ENCODE peak calls at places on chromosomes 3 and 15, in nine cellular contexts. N is left ventricle myocardium inferior, L is HFFc6, R is lower lobe of right lung, U is neural crest cell, E is OCI-LY7, H is colonic mucosa, W is MM.1S, O is RWPE1. C is an unnamed sample.

GRCh38 chr3:107676469-107677309 is 153.9 kb downstream of the BBX start:
- DNase-seq in W (peak; percentile 58), U (no peak), R (no peak), E (peak; percentile 63), H (no peak), O (peak; percentile 20), N (no peak), L (peak; percentile 54), C (no peak)

GRCh38 chr3:63934484-63934883 is 22.3 kb upstream of the SCAANT1 start:
- DNase-seq in W (no peak), L (no peak), H (no peak), O (no peak), E (no peak), R (no peak), U (no peak), N (no peak), C (no peak)

GRCh38 chr3:178736300-178736699 is 200.1 kb downstream of the KCNMB2 start:
- DNase-seq in H (no peak), E (no peak), W (no peak), U (no peak), N (peak; percentile 16), R (no peak), L (no peak), O (peak; percentile 14), C (no peak)

GRCh38 chr3:194407423-194407822 is 8.4 kb upstream of the GP5 start:
- DNase-seq in U (no peak), H (no peak), O (no peak), E (no peak), R (no peak), W (no peak), L (peak; percentile 9), N (no peak), C (no peak)

GRCh38 chr15:40258544-40258943 is 19.7 kb downstream of the PAK6 start:
- DNase-seq in E (no peak), N (no peak), L (no peak), O (no peak), R (no peak), W (no peak), U (no peak), H (no peak), C (no peak)

GRCh38 chr3:139764936-139765335 is 87.2 kb upstream of the NMNAT3 start:
- DNase-seq in U (no peak), O (no peak), H (no peak), N (no peak), L (peak; percentile 7), R (no peak), E (no peak), W (no peak), C (no peak)

GRCh38 chr3:124881976-124882697 is 5.0 kb downstream of the ITGB5 start:
- DNase-seq in N (no peak), H (no peak), E (no peak), R (no peak), O (no peak), L (peak; percentile 42), W (no peak), U (no peak), C (no peak)

GRCh38 chr15:62307551-62307950 is 142.5 kb upstream of the C2CD4B start:
- DNase-seq in H (no peak), N (no peak), O (peak; percentile 79), E (no peak), W (no peak), L (peak; percentile 78), R (no peak), U (no peak), C (no peak)

GRCh38 chr15:42737529-42738328 is 801 bp upstream of the CDAN1 start:
- DNase-seq in W (peak; percentile 30), H (peak; percentile 64), U (no peak), N (no peak), E (no peak), R (no peak), L (no peak), O (no peak), C (no peak)

GRCh38 chr15:35540031-35540430 is 5.9 kb downstream of the DPH6 start:
- DNase-seq in H (no peak), L (no peak), N (no peak), R (no peak), O (no peak), U (no peak), W (no peak), E (no peak), C (no peak)

GRCh38 chr3:33883538-33884203 is 85.2 kb downstream of the PDCD6IP start:
- DNase-seq in H (peak; percentile 30), E (peak; percentile 61), L (peak; percentile 41), W (peak; percentile 55), U (peak; percentile 50), O (no peak), R (no peak), N (no peak), C (peak; percentile 45)

DNA sequence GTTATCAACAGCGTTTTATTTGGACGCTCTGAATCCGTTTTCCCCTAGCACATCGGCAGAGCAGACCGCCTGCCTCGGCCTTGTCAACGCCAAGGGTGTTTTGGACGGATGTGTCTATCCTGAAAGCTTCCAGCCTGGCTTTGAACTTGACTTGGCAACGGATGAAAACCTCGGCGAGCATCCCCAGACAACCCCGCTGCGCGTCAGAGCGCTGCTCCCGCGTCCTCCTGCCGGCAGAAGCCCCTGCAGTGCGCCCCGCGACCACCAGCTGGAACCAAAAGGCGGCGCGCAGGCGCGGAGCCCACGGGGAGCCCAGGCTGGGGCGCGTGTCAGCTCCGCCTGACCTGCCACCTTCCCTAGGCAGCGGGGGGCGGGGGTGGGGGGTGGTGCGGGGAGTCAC is 26.2 kb upstream of the ARL8B start:
- DNase-seq in W (no peak), L (no peak), R (no peak), H (no peak), N (peak; percentile 51), O (no peak), U (peak; percentile 55), E (no peak), C (no peak)
- TF ChIP-seq CTCF in W (no peak), L (no peak), R (no peak), H (no peak), N (peak; percentile 18), O (no peak), U (no peak), E (no peak), C (no peak)

GRCh38 chr3:167396075-167396474 is 16.0 kb upstream of the ZBBX start:
- DNase-seq in N (no peak), R (no peak), L (no peak), H (no peak), E (no peak), U (no peak), W (no peak), O (no peak), C (no peak)

DNA sequence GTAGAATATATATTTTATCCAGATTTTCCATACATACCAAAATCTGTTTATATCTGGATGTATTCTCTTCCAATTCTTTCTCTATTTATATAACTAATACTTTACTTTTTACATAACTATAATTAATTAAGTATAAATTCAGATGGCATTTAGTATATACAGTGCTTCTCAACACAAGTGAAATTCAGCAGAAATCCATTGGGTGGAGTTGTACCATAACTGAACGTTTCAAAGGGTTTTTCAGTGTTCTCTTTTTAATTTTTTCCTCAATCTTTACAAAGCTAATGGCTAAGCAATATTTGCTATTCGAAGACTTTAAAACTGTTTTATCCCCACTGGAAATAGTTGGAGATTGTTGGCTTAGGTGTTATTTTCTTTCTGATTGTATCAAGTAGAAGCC is 13.9 kb upstream of the ZBBX start:
- DNase-seq in O (no peak), R (no peak), U (no peak), N (no peak), W (no peak), E (peak; percentile 4), L (no peak), H (no peak), C (no peak)
- TF ChIP-seq CTCF in O (no peak), R (no peak), U (peak; percentile 37), N (no peak), W (no peak), E (peak; percentile 46), L (no peak), H (no peak), C (no peak)

GRCh38 chr15:80989518-80990478 is at the start of gene MESD:
- DNase-seq in U (peak; percentile 98), H (peak; percentile 100), R (peak; percentile 99), W (peak; percentile 96), E (peak; percentile 97), O (peak; percentile 99), L (peak; percentile 88), N (peak; percentile 99), C (peak; percentile 99)
- TF ChIP-seq CTCF in U (no peak), H (no peak), R (no peak), W (no peak), E (no peak), O (no peak), L (no peak), N (no peak), C (no peak)

GRCh38 chr3:151425640-151426336 is 35.1 kb downstream of the IGSF10 start:
- DNase-seq in W (no peak), N (no peak), O (no peak), U (no peak), L (peak; percentile 23), E (no peak), H (no peak), R (no peak), C (peak; percentile 25)
- TF ChIP-seq CTCF in W (peak; percentile 53), N (no peak), O (no peak), U (peak; percentile 50), L (peak; percentile 74), E (peak; percentile 91), H (no peak), R (peak; percentile 23), C (no peak)

DNA sequence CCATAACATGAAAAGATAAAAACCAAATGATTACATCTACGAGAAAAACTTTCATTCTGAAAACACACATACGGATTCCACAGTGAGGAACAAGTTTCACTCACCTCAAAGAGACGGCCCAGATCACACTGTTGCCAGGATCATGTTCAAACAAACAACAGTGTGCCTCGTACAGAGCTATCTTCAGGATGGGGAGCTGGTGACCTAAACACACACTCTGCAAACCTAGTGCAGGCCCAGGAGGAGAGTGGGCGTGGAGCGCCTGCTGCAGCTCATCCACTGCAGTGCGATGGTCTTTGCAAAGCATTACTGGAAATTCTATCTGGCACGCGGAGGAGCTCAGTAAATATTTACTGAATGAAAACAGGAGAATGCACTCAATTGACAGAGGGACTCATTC is 38.5 kb downstream of the TAMM41 start:
- DNase-seq in U (no peak), R (no peak), H (peak; percentile 25), W (no peak), L (no peak), E (no peak), O (no peak), N (no peak), C (no peak)
- TF ChIP-seq CTCF in U (no peak), R (no peak), H (no peak), W (no peak), L (no peak), E (no peak), O (no peak), N (no peak), C (no peak)